ENCODE peak calls at places on chromosome 17, in nine cellular contexts. U is MM.1S, Q is fibroblast of the aortic adventitia, K is IMR-90, F is A549, T is kidney, H is RWPE1, V is cardiac fibroblast, I is neural crest cell. B is an unnamed sample.

GRCh38 chr17:70945386-70945785 is 776.1 kb downstream of the KCNJ2 start:
- DNase-seq in F (no peak), T (no peak), H (no peak), Q (no peak), U (no peak), V (peak), K (no peak), I (no peak), B (peak)

GRCh38 chr17:45011767-45012166 is 39.7 kb downstream of the DCAKD start:
- DNase-seq in I (no peak), K (no peak), T (no peak), H (no peak), U (no peak), Q (no peak), V (no peak), F (no peak), B (no peak)

GRCh38 chr17:80028030-80028429 is 7.6 kb downstream of the TBC1D16 start:
- DNase-seq in T (no peak), U (no peak), Q (no peak), I (no peak), F (no peak), K (no peak), V (no peak), H (no peak), B (no peak)

GRCh38 chr17:74994440-74994839 is 7.0 kb downstream of the CDR2L start:
- DNase-seq in F (no peak), V (peak), T (no peak), Q (peak), H (no peak), K (peak), I (no peak), U (no peak), B (no peak)

GRCh38 chr17:46031920-46032319 is 32.9 kb downstream of the STH start:
- DNase-seq in T (no peak), V (no peak), I (no peak), U (no peak), H (no peak), Q (no peak), K (no peak), F (no peak), B (no peak)

GRCh38 chr17:80180192-80180591 is 10.4 kb downstream of the CARD14 start:
- DNase-seq in V (no peak), U (no peak), Q (no peak), F (no peak), H (no peak), K (no peak), T (no peak), I (no peak), B (no peak)

GRCh38 chr17:59361916-59362810 is 30.7 kb downstream of the YPEL2 start:
- DNase-seq in F (no peak), T (no peak), I (no peak), H (no peak), Q (peak), K (peak), V (peak), U (peak), B (peak)

GRCh38 chr17:33072421-33073175 is 81.0 kb downstream of the SPACA3 start:
- DNase-seq in I (no peak), Q (no peak), V (no peak), U (no peak), H (peak), F (no peak), K (no peak), T (no peak), B (no peak)

GRCh38 chr17:18262111-18262510 is 1.6 kb downstream of the MIEF2 start:
- DNase-seq in H (no peak), K (no peak), I (no peak), T (no peak), Q (no peak), U (no peak), V (no peak), F (no peak), B (no peak)

GRCh38 chr17:55584055-55584685 is 72.9 kb upstream of the SMIM36 start:
- DNase-seq in F (no peak), K (peak), I (no peak), T (no peak), Q (peak), V (peak), H (peak), U (no peak), B (peak)

GRCh38 chr17:2297023-2297422 is 6.6 kb downstream of the SMG6 start:
- DNase-seq in U (no peak), K (no peak), H (no peak), I (no peak), T (no peak), V (no peak), Q (no peak), F (no peak), B (no peak)

DNA sequence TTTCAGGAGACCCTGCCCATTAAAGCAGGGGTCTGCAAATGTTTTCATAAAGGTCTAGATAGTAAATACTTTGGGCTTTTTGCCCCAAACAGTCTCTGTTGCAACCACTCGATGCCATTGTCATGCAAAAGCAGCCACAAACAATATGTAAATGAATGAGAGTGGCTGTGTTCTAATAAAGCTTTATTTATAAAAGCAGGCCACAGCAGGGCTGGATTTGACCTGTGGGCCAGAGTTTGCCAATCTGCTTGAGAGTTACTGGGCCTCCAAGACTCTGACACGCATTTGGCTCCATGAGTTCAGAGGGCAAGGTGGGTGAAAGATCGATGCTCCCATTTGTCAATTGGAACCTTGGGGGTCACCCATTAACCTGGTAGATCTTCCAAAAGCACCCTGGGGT is 217.3 kb upstream of the SDK2 start:
- DNase-seq in Q (no peak), T (no peak), I (no peak), K (no peak), V (no peak), H (no peak), U (no peak), F (no peak), B (no peak)
- TF ChIP-seq CTCF in Q (no peak), T (no peak), I (no peak), K (no peak), V (no peak), H (no peak), U (no peak), F (no peak), B (no peak)

GRCh38 chr17:30809867-30810266 is 14.6 kb downstream of the CRLF3 start:
- DNase-seq in U (no peak), I (no peak), V (no peak), K (no peak), Q (no peak), T (no peak), F (no peak), H (no peak), B (no peak)

GRCh38 chr17:30808785-30809286 is 15.7 kb downstream of the CRLF3 start:
- DNase-seq in K (no peak), F (no peak), T (no peak), H (no peak), Q (no peak), I (no peak), V (no peak), U (peak), B (no peak)

GRCh38 chr17:30805944-30806456 is 18.5 kb downstream of the CRLF3 start:
- DNase-seq in K (no peak), U (no peak), H (no peak), F (no peak), Q (no peak), T (no peak), I (no peak), V (no peak), B (no peak)
- TF ChIP-seq CTCF in K (peak), U (peak), H (no peak), F (peak), Q (peak), T (no peak), I (peak), V (peak), B (peak)

GRCh38 chr17:9228408-9229159 is 207.3 kb downstream of the NTN1 start:
- DNase-seq in F (no peak), K (peak), V (peak), U (no peak), H (peak), Q (peak), I (no peak), T (no peak), B (no peak)
- TF ChIP-seq CTCF in F (no peak), K (no peak), V (no peak), U (no peak), H (no peak), Q (peak), I (no peak), T (no peak), B (peak)

GRCh38 chr17:792277-792676 is 10.1 kb downstream of the MRM3 start:
- DNase-seq in I (no peak), K (peak), H (no peak), T (no peak), U (no peak), F (peak), V (no peak), Q (no peak), B (no peak)
- TF ChIP-seq CTCF in I (no peak), K (no peak), H (no peak), T (no peak), U (no peak), F (no peak), V (no peak), Q (no peak), B (no peak)

GRCh38 chr17:19317359-19318095 is 45.0 kb downstream of the B9D1 start:
- DNase-seq in K (peak), T (peak), F (no peak), I (peak), V (peak), U (peak), H (no peak), Q (peak), B (peak)
- TF ChIP-seq CTCF in K (peak), T (peak), F (peak), I (no peak), V (peak), U (peak), H (no peak), Q (no peak), B (peak)

GRCh38 chr17:63835167-63835720 is 7.2 kb downstream of the SMARCD2 start:
- DNase-seq in T (no peak), Q (no peak), H (no peak), K (no peak), F (no peak), U (no peak), I (no peak), V (no peak), B (no peak)
- TF ChIP-seq CTCF in T (no peak), Q (no peak), H (peak), K (no peak), F (peak), U (no peak), I (no peak), V (no peak), B (no peak)

GRCh38 chr17:56739376-56739775 is 94.3 kb downstream of the C17orf67 start:
- DNase-seq in Q (no peak), T (no peak), V (peak), H (no peak), K (peak), I (no peak), F (no peak), U (no peak), B (no peak)
- TF ChIP-seq CTCF in Q (no peak), T (no peak), V (no peak), H (no peak), K (no peak), I (no peak), F (no peak), U (no peak), B (no peak)

DNA sequence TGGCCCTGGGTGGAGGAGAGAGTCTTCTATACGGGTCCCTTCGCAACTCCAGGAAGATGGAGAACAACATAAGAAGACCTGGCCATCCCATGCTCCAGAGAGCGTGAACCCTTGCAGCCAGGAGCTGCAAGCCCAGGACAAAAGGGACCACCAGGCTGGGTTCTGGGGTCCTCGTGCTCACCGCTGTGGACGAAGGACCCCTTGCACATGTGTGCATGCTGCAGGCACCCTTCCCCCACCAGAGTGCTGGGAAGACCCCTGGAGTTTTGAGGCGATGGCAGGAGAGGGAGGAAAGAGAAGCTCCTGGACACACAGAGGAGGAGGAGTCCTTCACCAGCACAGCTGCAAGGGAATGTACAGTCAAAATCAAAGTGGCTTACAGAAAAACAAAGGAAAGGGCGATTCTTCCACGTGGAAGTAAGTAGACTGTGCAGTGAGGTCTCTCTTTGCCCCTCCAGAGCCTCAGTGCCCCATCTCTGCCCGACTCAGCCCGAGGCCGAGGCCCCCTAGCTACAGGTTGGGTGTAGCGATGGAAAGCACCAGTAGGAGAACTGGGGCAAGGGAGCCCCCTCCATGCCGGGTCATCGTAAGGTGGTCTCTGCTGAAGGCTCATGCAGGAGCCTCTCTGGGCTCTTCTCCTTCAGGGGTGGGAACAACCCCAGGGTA is 51.3 kb downstream of the PIMREG start:
- DNase-seq in U (no peak), V (no peak), K (no peak), F (no peak), I (no peak), H (no peak), T (peak), Q (no peak), B (no peak)
- TF ChIP-seq CTCF in U (peak), V (peak), K (peak), F (no peak), I (no peak), H (no peak), T (no peak), Q (no peak), B (no peak)

B was measured in cardiac muscle cell.